ENCODE peak calls at places on chromosomes 6 and 20, in five cellular contexts. One of them, this sample, is unnamed.
A peak's percentile ranks its signal among the peaks of the same experiment; 100 is the strongest.

GRCh38 chr6:55822005-55822404 is 53.4 kb downstream of the BMP5 start:
- DNase-seq in MM.1S: no peak
- DNase-seq in IMR-90: no peak
- DNase-seq in neural crest cell: no peak
- DNase-seq in ovary: no peak
- DNase-seq in this sample: no peak

GRCh38 chr6:119671105-119671504 is 321.5 kb upstream of the MAN1A1 start:
- DNase-seq in MM.1S: no peak
- DNase-seq in IMR-90: no peak
- DNase-seq in neural crest cell: no peak
- DNase-seq in ovary: no peak
- DNase-seq in this sample: no peak

GRCh38 chr20:4483481-4483880 is 238.2 kb upstream of the PRND start:
- DNase-seq in MM.1S: no peak
- DNase-seq in IMR-90: peak; percentile 69
- DNase-seq in neural crest cell: no peak
- DNase-seq in ovary: no peak
- DNase-seq in this sample: no peak

GRCh38 chr6:109093732-109094131 is 914 bp downstream of the SESN1 start:
- DNase-seq in MM.1S: no peak
- DNase-seq in IMR-90: peak; percentile 14
- DNase-seq in neural crest cell: no peak
- DNase-seq in ovary: no peak
- DNase-seq in this sample: no peak

GRCh38 chr20:35446356-35447078 is 8.5 kb upstream of the GDF5 start:
- DNase-seq in MM.1S: no peak
- DNase-seq in IMR-90: no peak
- DNase-seq in neural crest cell: no peak
- DNase-seq in ovary: no peak
- DNase-seq in this sample: no peak

GRCh38 chr6:106829451-106829850 is 145.1 kb downstream of the CD24 start:
- DNase-seq in MM.1S: no peak
- DNase-seq in IMR-90: no peak
- DNase-seq in neural crest cell: no peak
- DNase-seq in ovary: no peak
- DNase-seq in this sample: no peak

GRCh38 chr6:43282060-43282459 is 16.0 kb upstream of the SLC22A7 start:
- DNase-seq in MM.1S: no peak
- DNase-seq in IMR-90: no peak
- DNase-seq in neural crest cell: no peak
- DNase-seq in ovary: no peak
- DNase-seq in this sample: no peak

GRCh38 chr20:61290721-61291120 is 38.7 kb downstream of the CDH4 start:
- DNase-seq in MM.1S: no peak
- DNase-seq in IMR-90: no peak
- DNase-seq in neural crest cell: no peak
- DNase-seq in ovary: no peak
- DNase-seq in this sample: no peak

GRCh38 chr6:83430606-83431544 is at the start of gene ME1:
- DNase-seq in MM.1S: peak; percentile 81
- DNase-seq in IMR-90: peak; percentile 86
- DNase-seq in neural crest cell: peak; percentile 52
- DNase-seq in ovary: peak; percentile 84
- DNase-seq in this sample: peak; percentile 81

GRCh38 chr20:1945134-1945618 is 48.7 kb downstream of the PDYN start:
- DNase-seq in MM.1S: no peak
- DNase-seq in IMR-90: no peak
- DNase-seq in neural crest cell: no peak
- DNase-seq in ovary: peak; percentile 81
- DNase-seq in this sample: no peak

GRCh38 chr6:139753198-139753861 is 378.9 kb upstream of the CITED2 start:
- DNase-seq in MM.1S: no peak
- DNase-seq in IMR-90: peak; percentile 77
- DNase-seq in neural crest cell: no peak
- DNase-seq in ovary: no peak
- DNase-seq in this sample: no peak

GRCh38 chr6:83065511-83066192 is at the start of gene UBE3D:
- DNase-seq in MM.1S: peak; percentile 87
- DNase-seq in IMR-90: peak; percentile 75
- DNase-seq in neural crest cell: peak; percentile 94
- DNase-seq in ovary: peak; percentile 89
- DNase-seq in this sample: peak; percentile 92

GRCh38 chr6:113461153-113461897 is 395.8 kb upstream of the MARCKS start:
- DNase-seq in MM.1S: no peak
- DNase-seq in IMR-90: peak; percentile 52
- DNase-seq in neural crest cell: no peak
- DNase-seq in ovary: no peak
- DNase-seq in this sample: no peak

GRCh38 chr6:80223743-80224212 is 117.3 kb downstream of the BCKDHB start:
- DNase-seq in MM.1S: no peak
- DNase-seq in IMR-90: no peak
- DNase-seq in neural crest cell: no peak
- DNase-seq in ovary: no peak
- DNase-seq in this sample: no peak

GRCh38 chr6:91751496-91751895 is 1164.6 kb upstream of the MAP3K7 start:
- DNase-seq in MM.1S: no peak
- DNase-seq in IMR-90: no peak
- DNase-seq in neural crest cell: no peak
- DNase-seq in ovary: no peak
- DNase-seq in this sample: no peak

GRCh38 chr20:8855315-8855714 is 213.6 kb upstream of the PLCB4 start:
- DNase-seq in MM.1S: no peak
- DNase-seq in IMR-90: peak; percentile 61
- DNase-seq in neural crest cell: no peak
- DNase-seq in ovary: peak; percentile 41
- DNase-seq in this sample: no peak

GRCh38 chr6:43923376-43924221 is 153.6 kb downstream of the VEGFA start:
- DNase-seq in MM.1S: no peak
- DNase-seq in IMR-90: peak; percentile 56
- DNase-seq in neural crest cell: no peak
- DNase-seq in ovary: no peak
- DNase-seq in this sample: no peak

GRCh38 chr6:101268541-101268940 is 125.0 kb upstream of the GRIK2 start:
- DNase-seq in MM.1S: no peak
- DNase-seq in IMR-90: no peak
- DNase-seq in neural crest cell: no peak
- DNase-seq in ovary: no peak
- DNase-seq in this sample: no peak

GRCh38 chr20:19603390-19603753 is 154.7 kb upstream of the RIN2 start:
- DNase-seq in MM.1S: peak; percentile 25
- DNase-seq in IMR-90: no peak
- DNase-seq in neural crest cell: no peak
- DNase-seq in ovary: no peak
- DNase-seq in this sample: no peak

GRCh38 chr6:145272246-145272645 is 463.1 kb downstream of the EPM2A start:
- DNase-seq in MM.1S: no peak
- DNase-seq in IMR-90: no peak
- DNase-seq in neural crest cell: no peak
- DNase-seq in ovary: no peak
- DNase-seq in this sample: no peak

GRCh38 chr6:161356167-161356844 is 82.4 kb upstream of the AGPAT4 start:
- DNase-seq in MM.1S: no peak
- DNase-seq in IMR-90: no peak
- DNase-seq in neural crest cell: no peak
- DNase-seq in ovary: no peak
- DNase-seq in this sample: no peak

GRCh38 chr20:41108531-41108930 is 28.8 kb upstream of the PLCG1 start:
- DNase-seq in MM.1S: no peak
- DNase-seq in IMR-90: no peak
- DNase-seq in neural crest cell: no peak
- DNase-seq in ovary: no peak
- DNase-seq in this sample: no peak

GRCh38 chr6:16109659-16110300 is 19.1 kb upstream of the MYLIP start:
- DNase-seq in MM.1S: no peak
- DNase-seq in IMR-90: no peak
- DNase-seq in neural crest cell: no peak
- DNase-seq in ovary: no peak
- DNase-seq in this sample: no peak

DNA sequence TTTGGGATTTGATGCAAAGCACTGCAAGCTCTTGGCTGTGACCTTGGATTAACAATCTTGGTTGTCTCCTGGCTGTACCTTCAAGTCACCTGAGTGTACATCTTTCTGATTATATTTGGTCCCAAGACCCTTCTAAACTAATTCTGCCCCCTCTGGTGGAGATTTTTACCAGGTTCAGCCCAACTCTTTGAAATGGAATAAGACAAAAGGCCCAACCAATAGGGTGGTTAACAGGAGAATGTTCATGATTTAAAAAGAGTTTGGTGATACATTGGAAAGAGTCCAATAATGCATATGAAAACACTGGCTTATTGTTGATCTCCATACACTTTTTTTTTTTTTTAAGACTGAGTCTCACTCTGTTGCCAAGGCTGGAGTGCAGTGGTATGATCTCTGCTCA is 77.5 kb upstream of the CD83 start:
- DNase-seq in MM.1S: no peak
- DNase-seq in IMR-90: no peak
- DNase-seq in neural crest cell: no peak
- DNase-seq in ovary: no peak
- DNase-seq in this sample: no peak
- TF ChIP-seq CTCF in MM.1S: no peak
- TF ChIP-seq CTCF in IMR-90: no peak
- TF ChIP-seq CTCF in neural crest cell: no peak
- TF ChIP-seq CTCF in ovary: no peak
- TF ChIP-seq CTCF in this sample: no peak

GRCh38 chr6:89542856-89543254 is 95.7 kb downstream of the LYRM2 start:
- DNase-seq in MM.1S: no peak
- DNase-seq in IMR-90: no peak
- DNase-seq in neural crest cell: no peak
- DNase-seq in ovary: no peak
- DNase-seq in this sample: no peak

GRCh38 chr6:89542081-89542855 is 96.3 kb downstream of the LYRM2 start:
- DNase-seq in MM.1S: no peak
- DNase-seq in IMR-90: no peak
- DNase-seq in neural crest cell: no peak
- DNase-seq in ovary: no peak
- DNase-seq in this sample: no peak

GRCh38 chr6:89547286-89547685 is 91.3 kb downstream of the LYRM2 start:
- DNase-seq in MM.1S: no peak
- DNase-seq in IMR-90: no peak
- DNase-seq in neural crest cell: no peak
- DNase-seq in ovary: no peak
- DNase-seq in this sample: no peak
- TF ChIP-seq CTCF in MM.1S: no peak
- TF ChIP-seq CTCF in IMR-90: no peak
- TF ChIP-seq CTCF in neural crest cell: no peak
- TF ChIP-seq CTCF in ovary: no peak
- TF ChIP-seq CTCF in this sample: no peak

DNA sequence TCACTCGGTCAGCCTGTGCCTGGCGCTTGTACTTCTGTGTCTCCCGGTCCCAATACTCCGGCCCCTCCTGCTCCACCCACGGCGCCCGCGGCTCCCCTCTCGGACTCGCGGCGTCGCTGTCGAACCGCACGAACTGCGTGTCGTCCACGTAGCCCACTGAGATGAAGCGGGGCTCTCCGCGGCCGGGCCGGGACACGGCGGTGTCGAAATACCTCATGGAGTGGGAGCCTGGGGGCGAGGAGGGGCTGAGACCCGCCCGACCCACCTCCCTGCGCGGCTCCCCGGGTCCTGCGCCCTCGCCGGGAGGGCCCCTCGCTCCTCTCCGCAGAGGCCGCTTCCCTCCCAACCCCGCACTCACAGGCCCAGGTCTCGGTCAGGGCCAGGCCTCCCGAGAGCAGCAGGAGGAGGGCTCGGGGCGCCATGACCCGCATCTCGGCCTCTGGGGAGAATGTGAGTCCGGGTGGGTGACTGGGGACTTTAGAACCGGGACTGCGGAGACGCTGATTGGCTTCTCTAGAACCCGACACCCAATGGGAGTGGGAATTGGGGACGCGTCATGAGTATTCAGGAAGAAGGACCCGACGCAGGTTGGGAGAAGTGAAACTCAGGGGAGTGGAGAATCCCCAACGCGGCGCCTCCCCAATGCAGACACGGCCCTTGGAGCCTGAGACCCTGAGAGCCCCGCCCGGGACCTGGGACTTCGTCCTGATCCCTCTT is at the start of gene HLA-C:
- DNase-seq in MM.1S: peak; percentile 95
- DNase-seq in IMR-90: peak; percentile 95
- DNase-seq in neural crest cell: peak; percentile 68
- DNase-seq in ovary: peak; percentile 94
- DNase-seq in this sample: peak; percentile 98
- TF ChIP-seq CTCF in MM.1S: no peak
- TF ChIP-seq CTCF in IMR-90: peak; percentile 11
- TF ChIP-seq CTCF in neural crest cell: no peak
- TF ChIP-seq CTCF in ovary: no peak
- TF ChIP-seq CTCF in this sample: no peak

DNA sequence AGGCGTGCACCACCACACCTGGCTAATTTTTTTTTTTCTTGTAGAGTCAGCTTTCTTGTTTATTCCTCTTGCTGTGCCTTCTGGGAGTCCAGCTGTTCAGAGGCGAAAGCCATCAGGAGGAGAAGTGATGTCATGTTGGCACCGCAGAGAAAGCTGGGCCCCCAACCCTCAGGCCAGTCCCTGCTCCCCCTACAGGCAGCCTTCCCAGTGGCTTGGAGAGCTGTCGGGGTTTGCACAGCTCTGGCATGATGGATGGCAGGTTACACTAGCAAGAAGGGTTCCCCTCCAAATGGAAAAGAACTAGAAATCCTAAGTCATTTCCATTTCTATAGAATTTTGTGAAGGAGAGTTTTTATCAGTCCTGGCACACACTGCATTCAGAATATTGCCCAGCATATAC is 72.6 kb downstream of the C6orf52 start:
- DNase-seq in MM.1S: no peak
- DNase-seq in IMR-90: no peak
- DNase-seq in neural crest cell: no peak
- DNase-seq in ovary: no peak
- DNase-seq in this sample: no peak
- TF ChIP-seq CTCF in MM.1S: no peak
- TF ChIP-seq CTCF in IMR-90: no peak
- TF ChIP-seq CTCF in neural crest cell: no peak
- TF ChIP-seq CTCF in ovary: no peak
- TF ChIP-seq CTCF in this sample: no peak